ENCODE peak calls at places on chromosomes 7 and 10, in nine cellular contexts. B is AG10803; S is HepG2; I is colonic mucosa; Z is CD8-positive, alpha-beta T cell; K is OCI-LY7; D is BE2C; X is GM20000; V is vagina. T is an unnamed sample.

GRCh38 chr10:62993121-62993520 is 140.0 kb upstream of the NRBF2 start:
- DNase-seq in B (peak; percentile 55), S (no peak), I (no peak), Z (no peak), K (no peak), D (no peak), X (no peak), V (no peak), T (no peak)

GRCh38 chr7:29270579-29270978 is 76.0 kb downstream of the CHN2 start:
- DNase-seq in B (no peak), S (no peak), I (no peak), Z (no peak), K (no peak), D (no peak), X (no peak), V (no peak), T (no peak)

GRCh38 chr10:97561678-97562077 is 10.9 kb upstream of the ANKRD2 start:
- DNase-seq in B (no peak), S (no peak), I (no peak), Z (no peak), K (no peak), D (no peak), X (no peak), V (no peak), T (no peak)

GRCh38 chr7:27868117-27868516 is 128.2 kb downstream of the TAX1BP1 start:
- DNase-seq in B (peak; percentile 36), S (no peak), I (no peak), Z (no peak), K (no peak), D (no peak), X (no peak), V (no peak), T (no peak)

GRCh38 chr10:128018704-128019103 is 107.5 kb downstream of the MKI67 start:
- DNase-seq in B (no peak), S (no peak), I (no peak), Z (no peak), K (no peak), D (no peak), X (no peak), V (no peak), T (no peak)

GRCh38 chr7:106386958-106387357 is 102.2 kb upstream of the NAMPT start:
- DNase-seq in B (no peak), S (no peak), I (no peak), Z (no peak), K (no peak), D (no peak), X (no peak), V (no peak), T (no peak)

GRCh38 chr10:87803831-87804230 is 14.2 kb downstream of the ATAD1 start:
- DNase-seq in B (no peak), S (no peak), I (no peak), Z (no peak), K (no peak), D (no peak), X (no peak), V (no peak), T (no peak)

GRCh38 chr10:15642095-15642494 is 77.6 kb downstream of the ITGA8 start:
- DNase-seq in B (peak; percentile 74), S (no peak), I (no peak), Z (no peak), K (no peak), D (no peak), X (no peak), V (no peak), T (no peak)

GRCh38 chr10:65571011-65571570 is 1354.7 kb upstream of the LRRTM3 start:
- DNase-seq in B (no peak), S (peak; percentile 24), I (peak; percentile 26), Z (no peak), K (no peak), D (peak; percentile 14), X (no peak), V (no peak), T (no peak)

GRCh38 chr10:32795598-32796183 is 162.3 kb downstream of the ITGB1 start:
- DNase-seq in B (peak; percentile 34), S (peak; percentile 13), I (no peak), Z (no peak), K (peak; percentile 60), D (no peak), X (peak; percentile 20), V (no peak), T (no peak)

GRCh38 chr7:131786204-131786603 is 229.8 kb upstream of the PODXL start:
- DNase-seq in B (no peak), S (no peak), I (no peak), Z (no peak), K (peak; percentile 2), D (no peak), X (no peak), V (no peak), T (no peak)

GRCh38 chr10:93816123-93816747 is 58.5 kb downstream of the LGI1 start:
- DNase-seq in B (peak; percentile 80), S (peak; percentile 9), I (peak; percentile 71), Z (no peak), K (peak; percentile 13), D (peak; percentile 72), X (peak; percentile 50), V (no peak), T (no peak)

GRCh38 chr7:44375236-44375699 is 49.9 kb upstream of the CAMK2B start:
- DNase-seq in B (no peak), S (peak; percentile 49), I (no peak), Z (no peak), K (no peak), D (peak; percentile 46), X (no peak), V (peak; percentile 83), T (no peak)

GRCh38 chr7:100865372-100865911 is 1.7 kb upstream of the TRIP6 start:
- DNase-seq in B (no peak), S (no peak), I (no peak), Z (no peak), K (no peak), D (peak; percentile 47), X (no peak), V (no peak), T (no peak)

GRCh38 chr10:13139150-13139549 is 22.2 kb upstream of the MCM10 start:
- DNase-seq in B (no peak), S (no peak), I (no peak), Z (no peak), K (no peak), D (no peak), X (no peak), V (no peak), T (no peak)

GRCh38 chr7:27168265-27168947 is 3.1 kb upstream of the HOXA9 start:
- DNase-seq in B (peak; percentile 73), S (no peak), I (peak; percentile 76), Z (no peak), K (no peak), D (no peak), X (no peak), V (no peak), T (no peak)

GRCh38 chr7:24025765-24026164 is 258.2 kb upstream of the NPY start:
- DNase-seq in B (no peak), S (no peak), I (no peak), Z (no peak), K (no peak), D (no peak), X (no peak), V (no peak), T (no peak)

GRCh38 chr10:33277135-33277536 is 57.3 kb downstream of the NRP1 start:
- DNase-seq in B (peak; percentile 69), S (no peak), I (no peak), Z (no peak), K (no peak), D (peak; percentile 89), X (no peak), V (no peak), T (no peak)

DNA sequence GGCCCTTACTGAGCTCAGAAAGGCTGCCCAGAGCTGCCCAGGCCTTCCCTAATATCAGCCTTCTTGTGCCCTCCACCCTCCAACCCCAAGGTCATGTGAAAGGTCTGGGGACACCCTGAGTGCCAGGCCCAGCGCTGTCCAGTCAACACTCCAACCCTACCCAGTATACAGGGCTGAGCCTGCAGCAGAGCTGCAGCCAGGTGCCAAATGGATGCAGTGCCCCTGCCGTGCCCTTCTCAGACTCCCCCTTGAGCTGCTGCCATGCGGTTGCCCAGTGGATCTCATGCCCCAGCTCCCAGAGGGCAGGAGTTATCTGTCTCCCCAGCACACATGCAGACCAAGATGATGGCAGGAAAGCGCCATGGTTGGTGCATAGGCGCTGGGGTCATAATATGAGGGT is 61.5 kb downstream of the ZMIZ1 start:
- DNase-seq in B (no peak), S (no peak), I (no peak), Z (no peak), K (no peak), D (no peak), X (no peak), V (no peak), T (no peak)
- TF ChIP-seq CTCF in B (no peak), S (no peak), I (no peak), Z (no peak), K (no peak), D (no peak), X (no peak), V (no peak), T (no peak)

GRCh38 chr7:1505731-1506550 is 1.8 kb upstream of the INTS1 start:
- DNase-seq in B (no peak), S (no peak), I (peak; percentile 40), Z (no peak), K (peak; percentile 92), D (peak; percentile 13), X (no peak), V (no peak), T (peak; percentile 25)
- TF ChIP-seq CTCF in B (no peak), S (peak; percentile 4), I (no peak), Z (no peak), K (no peak), D (no peak), X (no peak), V (no peak), T (no peak)

DNA sequence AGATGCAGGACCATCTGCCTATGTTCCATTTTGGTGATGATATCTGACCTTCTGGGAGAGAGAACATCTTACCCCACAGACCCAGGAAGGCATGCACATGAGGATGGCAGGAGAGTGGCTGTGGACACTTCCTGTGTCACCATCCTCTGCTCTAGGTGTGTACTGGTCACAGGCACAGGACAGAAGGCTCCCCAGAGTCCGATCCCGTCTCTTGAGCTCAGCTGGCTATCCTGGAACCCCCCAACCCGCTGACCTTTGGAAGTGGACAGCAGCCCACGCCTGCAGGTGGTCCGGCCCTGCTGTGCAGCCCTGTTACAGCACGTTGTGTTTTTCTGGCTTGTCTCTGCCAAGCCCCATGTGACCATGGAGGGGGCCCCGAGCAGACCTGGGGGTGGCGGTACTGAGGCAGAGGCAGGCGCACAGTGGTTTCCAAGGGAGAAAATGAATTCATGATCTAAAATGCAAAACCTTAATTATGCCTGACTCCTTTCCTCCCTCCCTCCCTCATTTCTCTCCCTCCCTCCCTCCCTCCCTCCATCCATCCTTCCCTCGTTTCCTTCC is 178.8 kb downstream of the CUX1 start:
- DNase-seq in B (no peak), S (no peak), I (no peak), Z (no peak), K (peak; percentile 49), D (no peak), X (no peak), V (no peak), T (no peak)
- TF ChIP-seq CTCF in B (no peak), S (no peak), I (no peak), Z (no peak), K (peak; percentile 51), D (no peak), X (no peak), V (no peak), T (no peak)

DNA sequence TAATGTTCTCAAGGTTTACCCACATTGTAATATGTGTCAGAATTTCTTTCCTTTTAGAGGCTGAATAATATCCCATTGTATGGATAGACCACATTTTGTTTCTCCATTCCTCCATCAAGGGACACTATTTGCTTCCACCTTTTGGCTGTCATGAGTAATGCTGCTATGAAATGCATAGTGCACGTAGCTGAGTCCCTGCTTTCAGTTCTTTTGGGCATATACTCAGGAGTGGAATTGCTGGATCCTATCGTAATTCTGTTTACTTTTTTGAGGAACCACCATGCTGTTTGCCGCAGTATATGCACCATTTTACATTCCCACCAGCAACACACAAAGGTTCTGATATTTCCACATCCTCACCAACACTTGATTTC is 60.0 kb downstream of the PRF1 start:
- DNase-seq in B (no peak), S (no peak), I (no peak), Z (no peak), K (no peak), D (no peak), X (no peak), V (no peak), T (no peak)
- TF ChIP-seq CTCF in B (peak; percentile 36), S (no peak), I (no peak), Z (no peak), K (peak; percentile 55), D (peak; percentile 17), X (no peak), V (no peak), T (no peak)